ENCODE peak calls at places on chromosomes 6 and 20, in four cellular contexts. R is fibroblast of lung, Q is EH, J is GM13977. G is an unnamed sample.

GRCh38 chr6:28217890-28218289 is 7.2 kb upstream of the ZSCAN9 start:
- DNase-seq in R (no peak), Q (no peak), J (no peak), G (no peak)

GRCh38 chr6:78629154-78629721 is 238.1 kb upstream of the IRAK1BP1 start:
- DNase-seq in R (peak; percentile 34), Q (peak; percentile 48), J (no peak), G (no peak)

GRCh38 chr6:161091151-161091550 is 99.6 kb downstream of the MAP3K4 start:
- DNase-seq in R (peak; percentile 92), Q (no peak), J (no peak), G (no peak)

GRCh38 chr20:36845288-36845969 is 30.5 kb upstream of the TLDC2 start:
- DNase-seq in R (no peak), Q (no peak), J (no peak), G (no peak)

GRCh38 chr6:39770476-39770875 is 21.7 kb upstream of the DAAM2 start:
- DNase-seq in R (no peak), Q (no peak), J (no peak), G (no peak)

GRCh38 chr6:124795879-124796838 is 166.1 kb upstream of the RNF217 start:
- DNase-seq in R (peak; percentile 20), Q (peak; percentile 8), J (no peak), G (no peak)

GRCh38 chr6:31736026-31736767 is at the start of gene CLIC1:
- DNase-seq in R (peak; percentile 83), Q (peak; percentile 89), J (peak; percentile 84), G (no peak)

GRCh38 chr6:150004101-150004782 is 21.1 kb downstream of the RAET1L start:
- DNase-seq in R (no peak), Q (no peak), J (peak; percentile 77), G (no peak)

GRCh38 chr20:9999660-10000059 is 35.1 kb upstream of the ANKEF1 start:
- DNase-seq in R (no peak), Q (no peak), J (no peak), G (no peak)

GRCh38 chr6:44166591-44167184 is 8.1 kb downstream of the CAPN11 start:
- DNase-seq in R (no peak), Q (peak; percentile 21), J (no peak), G (no peak)

GRCh38 chr6:10686901-10687300 is 7.5 kb downstream of the C6orf52 start:
- DNase-seq in R (no peak), Q (no peak), J (no peak), G (no peak)

GRCh38 chr20:23100021-23100753 is 14.1 kb upstream of the CD93 start:
- DNase-seq in R (no peak), Q (no peak), J (no peak), G (no peak)

GRCh38 chr20:50284811-50285375 is 94.3 kb downstream of the CEBPB start:
- DNase-seq in R (no peak), Q (peak; percentile 57), J (no peak), G (no peak)

GRCh38 chr6:101195581-101195980 is 197.9 kb upstream of the GRIK2 start:
- DNase-seq in R (peak; percentile 35), Q (peak; percentile 96), J (no peak), G (no peak)

GRCh38 chr6:167398214-167399050 is 73.5 kb downstream of the TTLL2 start:
- DNase-seq in R (no peak), Q (no peak), J (no peak), G (no peak)

GRCh38 chr6:36139991-36140710 is 9.8 kb downstream of the MAPK13 start:
- DNase-seq in R (no peak), Q (no peak), J (no peak), G (no peak)

GRCh38 chr20:37640600-37641561 is 52.9 kb upstream of the CTNNBL1 start:
- DNase-seq in R (no peak), Q (peak; percentile 5), J (no peak), G (no peak)

GRCh38 chr20:20465259-20465658 is 97.4 kb downstream of the INSM1 start:
- DNase-seq in R (no peak), Q (peak; percentile 3), J (no peak), G (no peak)

GRCh38 chr6:35054106-35054742 is 86.9 kb downstream of the TCP11 start:
- DNase-seq in R (peak; percentile 79), Q (peak; percentile 37), J (no peak), G (no peak)

GRCh38 chr6:47862731-47863130 is 80.9 kb downstream of the OPN5 start:
- DNase-seq in R (no peak), Q (no peak), J (no peak), G (no peak)

GRCh38 chr6:32895006-32895345 is 41.0 kb downstream of the PSMB9 start:
- DNase-seq in R (no peak), Q (no peak), J (no peak), G (no peak)

GRCh38 chr6:167529684-167530335 is 204.9 kb downstream of the TTLL2 start:
- DNase-seq in R (no peak), Q (no peak), J (no peak), G (no peak)

GRCh38 chr6:66605971-66606370 is 898.9 kb upstream of the EYS start:
- DNase-seq in R (no peak), Q (no peak), J (no peak), G (no peak)

GRCh38 chr20:2114990-2115681 is 13.5 kb downstream of the STK35 start:
- DNase-seq in R (peak; percentile 11), Q (peak; percentile 17), J (no peak), G (no peak)

GRCh38 chr6:148998704-148999103 is 251.9 kb downstream of the UST start:
- DNase-seq in R (peak; percentile 45), Q (peak; percentile 52), J (no peak), G (no peak)

GRCh38 chr20:32453467-32454163 is 95.5 kb downstream of the ASXL1 start:
- DNase-seq in R (no peak), Q (no peak), J (no peak), G (no peak)

GRCh38 chr20:47392015-47392720 is 35.7 kb upstream of the ZMYND8 start:
- DNase-seq in R (peak; percentile 93), Q (peak; percentile 99), J (peak; percentile 52), G (peak; percentile 72)

GRCh38 chr6:107822154-107823046 is 1.7 kb downstream of the SCML4 start:
- DNase-seq in R (no peak), Q (no peak), J (peak; percentile 64), G (no peak)

GRCh38 chr20:35871311-35871771 is 83.0 kb downstream of the SCAND1 start:
- DNase-seq in R (peak; percentile 63), Q (peak; percentile 64), J (no peak), G (no peak)

GRCh38 chr6:10411915-10412164 is 3.0 kb downstream of the TFAP2A start:
- DNase-seq in R (peak; percentile 38), Q (no peak), J (no peak), G (no peak)

GRCh38 chr6:126919947-126920346 is 198.5 kb upstream of the RSPO3 start:
- DNase-seq in R (peak; percentile 95), Q (peak; percentile 92), J (no peak), G (peak; percentile 69)

GRCh38 chr6:43924222-43924702 is 154.3 kb downstream of the VEGFA start:
- DNase-seq in R (peak; percentile 40), Q (no peak), J (no peak), G (no peak)

GRCh38 chr6:123393333-123393732 is 243.4 kb downstream of the TRDN start:
- DNase-seq in R (peak; percentile 1), Q (no peak), J (no peak), G (no peak)

GRCh38 chr6:113160716-113161115 is 696.4 kb upstream of the MARCKS start:
- DNase-seq in R (no peak), Q (peak; percentile 25), J (no peak), G (no peak)

G was measured in glomerular endothelial cell.